ENCODE peak calls at places on chromosomes 6 and 20, in nine cellular contexts. C is neural progenitor cell, O is GM23338, A is upper lobe of right lung, M is heart left ventricle, B is spleen, N is endothelial cell, P is fibroblast of pulmonary artery, K is neural crest cell. E is an unnamed sample.

GRCh38 chr6:5067305-5067704 is 17.8 kb upstream of the PPP1R3G start:
- DNase-seq in C (no peak), O (no peak), A (no peak), M (no peak), B (no peak), N (no peak), P (no peak), K (no peak), E (no peak)

GRCh38 chr6:118787746-118788419 is 106.1 kb upstream of the ASF1A start:
- DNase-seq in C (no peak), O (no peak), A (no peak), M (no peak), B (no peak), N (no peak), P (peak; percentile 43), K (no peak), E (peak; percentile 55)

GRCh38 chr6:161351855-161352254 is 78.0 kb upstream of the AGPAT4 start:
- DNase-seq in C (no peak), O (no peak), A (no peak), M (no peak), B (no peak), N (no peak), P (no peak), K (no peak), E (no peak)

GRCh38 chr20:1402149-1402548 is 9.3 kb upstream of the FKBP1A start:
- DNase-seq in C (no peak), O (no peak), A (no peak), M (no peak), B (no peak), N (no peak), P (no peak), K (no peak), E (no peak)

GRCh38 chr20:38426006-38426405 is 9.1 kb downstream of the SNHG17 start:
- DNase-seq in C (no peak), O (no peak), A (no peak), M (peak; percentile 36), B (no peak), N (no peak), P (peak; percentile 84), K (no peak), E (no peak)

GRCh38 chr6:44043036-44043478 is 84.2 kb downstream of the MRPL14 start:
- DNase-seq in C (no peak), O (no peak), A (no peak), M (no peak), B (no peak), N (no peak), P (peak; percentile 28), K (no peak), E (no peak)

GRCh38 chr6:138382498-138383265 is 5.0 kb downstream of the SMIM28 start:
- DNase-seq in C (no peak), O (peak; percentile 60), A (no peak), M (no peak), B (no peak), N (peak; percentile 11), P (no peak), K (no peak), E (no peak)

GRCh38 chr6:150204705-150205472 is 62.0 kb downstream of the PPP1R14C start:
- DNase-seq in C (no peak), O (no peak), A (no peak), M (peak; percentile 61), B (peak; percentile 65), N (no peak), P (no peak), K (no peak), E (no peak)

GRCh38 chr20:58420798-58421496 is 31.9 kb downstream of the VAPB start:
- DNase-seq in C (no peak), O (no peak), A (no peak), M (no peak), B (no peak), N (no peak), P (peak; percentile 69), K (no peak), E (no peak)

GRCh38 chr6:75850026-75850385 is 101.0 kb downstream of the MYO6 start:
- DNase-seq in C (no peak), O (no peak), A (no peak), M (no peak), B (no peak), N (no peak), P (peak; percentile 25), K (no peak), E (no peak)

GRCh38 chr6:99587792-99588191 is 18.8 kb upstream of the PRDM13 start:
- DNase-seq in C (no peak), O (no peak), A (no peak), M (no peak), B (no peak), N (no peak), P (no peak), K (no peak), E (no peak)

GRCh38 chr6:99589290-99589672 is 17.4 kb upstream of the PRDM13 start:
- DNase-seq in C (peak; percentile 64), O (peak; percentile 65), A (no peak), M (no peak), B (peak; percentile 77), N (peak; percentile 9), P (no peak), K (no peak), E (no peak)

GRCh38 chr6:99589907-99590493 is 16.6 kb upstream of the PRDM13 start:
- DNase-seq in C (no peak), O (no peak), A (no peak), M (no peak), B (no peak), N (no peak), P (no peak), K (no peak), E (no peak)

GRCh38 chr6:99590728-99591672 is 15.6 kb upstream of the PRDM13 start:
- DNase-seq in C (peak; percentile 66), O (peak; percentile 72), A (no peak), M (no peak), B (peak; percentile 69), N (no peak), P (no peak), K (no peak), E (no peak)

DNA sequence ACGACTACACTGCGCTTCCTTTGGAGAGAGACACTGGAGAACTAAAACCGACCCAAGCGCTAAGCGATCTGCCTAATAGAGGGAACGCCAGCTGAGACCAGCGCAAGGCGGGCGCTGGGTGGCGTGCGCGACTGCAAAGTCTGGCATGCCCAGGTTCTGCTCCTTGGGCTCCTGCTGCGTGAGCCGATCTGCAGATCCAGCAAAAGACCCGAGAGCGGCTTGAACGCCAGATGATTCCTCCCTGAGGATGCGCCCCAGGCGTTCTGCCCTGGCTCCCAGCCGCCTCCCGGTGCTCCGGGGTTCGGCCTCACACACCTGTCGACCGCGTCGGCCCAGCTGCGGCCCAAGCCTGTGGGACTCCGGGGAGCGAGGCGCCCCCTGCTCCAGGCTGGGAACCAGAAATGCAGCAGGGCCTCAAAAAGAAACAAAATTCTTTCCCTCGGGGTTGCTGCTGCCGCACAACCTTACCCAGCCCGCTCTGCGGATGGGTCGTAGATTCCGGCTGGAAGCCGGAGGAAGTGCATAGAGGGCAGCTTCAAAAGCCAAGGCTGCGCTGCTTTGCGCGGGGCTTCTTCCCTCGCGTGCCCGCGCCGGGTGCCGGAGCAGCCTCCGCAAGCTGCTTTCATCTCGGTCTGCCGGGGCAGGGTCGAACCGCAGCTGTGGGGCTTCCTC is 17.9 kb upstream of the PRDM13 start:
- DNase-seq in C (peak; percentile 91), O (peak; percentile 93), A (peak; percentile 89), M (no peak), B (peak; percentile 89), N (peak; percentile 72), P (peak; percentile 74), K (peak; percentile 55), E (no peak)
- TF ChIP-seq CTCF in C (peak; percentile 62), O (peak; percentile 87), A (peak; percentile 62), M (peak; percentile 39), B (no peak), N (no peak), P (peak; percentile 50), K (peak; percentile 60), E (peak; percentile 51)

GRCh38 chr20:33433875-33434274 is 9.7 kb downstream of the SNTA1 start:
- DNase-seq in C (no peak), O (no peak), A (no peak), M (no peak), B (no peak), N (no peak), P (no peak), K (no peak), E (no peak)
- TF ChIP-seq CTCF in C (no peak), O (no peak), A (no peak), M (no peak), B (no peak), N (no peak), P (no peak), K (no peak), E (no peak)

GRCh38 chr6:141077355-141078333 is 1055.1 kb upstream of the GJE1 start:
- DNase-seq in C (peak; percentile 55), O (peak; percentile 86), A (no peak), M (no peak), B (no peak), N (peak; percentile 28), P (peak; percentile 22), K (peak; percentile 36), E (no peak)
- TF ChIP-seq CTCF in C (peak; percentile 51), O (peak; percentile 68), A (no peak), M (no peak), B (no peak), N (no peak), P (peak; percentile 23), K (peak; percentile 54), E (no peak)

GRCh38 chr6:25995507-25995906 is 32.9 kb downstream of the TRIM38 start:
- DNase-seq in C (no peak), O (no peak), A (no peak), M (no peak), B (no peak), N (no peak), P (no peak), K (no peak), E (no peak)

GRCh38 chr6:25991785-25992412 is 29.3 kb downstream of the TRIM38 start:
- DNase-seq in C (peak; percentile 72), O (peak; percentile 70), A (peak; percentile 92), M (peak; percentile 71), B (peak; percentile 96), N (peak; percentile 58), P (peak; percentile 59), K (peak; percentile 47), E (peak; percentile 88)

GRCh38 chr6:25990172-25990873 is 27.7 kb downstream of the TRIM38 start:
- DNase-seq in C (no peak), O (no peak), A (no peak), M (no peak), B (no peak), N (no peak), P (no peak), K (no peak), E (no peak)

GRCh38 chr6:25992413-25993037 is 29.9 kb downstream of the TRIM38 start:
- DNase-seq in C (peak; percentile 96), O (peak; percentile 96), A (peak; percentile 97), M (peak; percentile 95), B (peak; percentile 99), N (peak; percentile 100), P (peak; percentile 94), K (peak; percentile 100), E (peak; percentile 91)

DNA sequence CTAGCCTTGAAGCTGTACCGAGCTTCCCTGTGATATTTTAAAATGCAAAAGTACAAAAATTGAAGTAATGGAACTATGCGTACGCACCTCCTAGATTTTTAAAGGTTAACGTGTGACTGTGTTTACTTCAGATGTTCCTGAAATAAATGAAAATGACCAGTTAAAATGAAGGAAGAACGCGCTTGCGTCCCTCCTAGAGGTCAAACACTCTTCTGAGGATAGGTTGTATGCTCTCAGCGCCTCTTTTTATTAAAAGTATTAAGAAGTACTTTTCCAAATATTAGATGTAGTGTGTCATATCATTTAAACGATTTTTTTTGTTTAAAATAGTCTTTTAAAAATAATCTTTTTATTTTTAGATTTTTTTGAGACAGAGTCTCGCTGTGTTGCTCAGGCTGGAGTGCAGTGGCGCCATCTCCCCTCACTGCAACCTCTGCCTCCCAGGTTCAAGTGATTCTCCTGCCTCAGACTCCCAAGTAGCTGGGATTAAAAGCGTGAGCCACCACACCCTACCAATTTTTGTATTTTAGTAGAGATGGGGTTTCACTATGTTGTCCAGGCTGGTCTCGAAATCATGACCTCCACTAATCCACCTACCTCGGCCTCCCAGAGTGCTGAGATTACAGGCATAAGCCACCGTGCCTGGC is 30.6 kb downstream of the TRIM38 start:
- DNase-seq in C (no peak), O (no peak), A (no peak), M (no peak), B (no peak), N (no peak), P (no peak), K (no peak), E (no peak)
- TF ChIP-seq CTCF in C (no peak), O (peak; percentile 18), A (no peak), M (no peak), B (no peak), N (no peak), P (no peak), K (no peak), E (no peak)